ENCODE peak calls at places on chromosomes 11 and 22, in seven cellular contexts. H is kidney, L is brain microvascular endothelial cell, E is astrocyte, Y is hepatocyte, Z is pancreas, M is epithelial cell of esophagus. X is an unnamed sample.

GRCh38 chr22:27913162-27913741 is 5.8 kb downstream of the PITPNB start:
- DNase-seq in M (no peak), Y (peak; percentile 16), L (peak; percentile 9), H (no peak), Z (no peak), E (no peak), X (no peak)

GRCh38 chr22:45880732-45881523 is 96.0 kb downstream of the WNT7B start:
- DNase-seq in L (no peak), Z (peak; percentile 53), Y (no peak), M (no peak), E (no peak), H (peak; percentile 77), X (no peak)

GRCh38 chr11:27353593-27354358 is 9.2 kb downstream of the CCDC34 start:
- DNase-seq in M (peak; percentile 68), Y (no peak), L (no peak), H (no peak), Z (no peak), E (peak; percentile 55), X (no peak)

GRCh38 chr11:17351510-17352176 is at the start of gene NCR3LG1:
- DNase-seq in H (peak; percentile 84), Z (peak; percentile 63), L (peak; percentile 52), E (peak; percentile 53), M (peak; percentile 68), Y (peak; percentile 86), X (peak; percentile 5)

GRCh38 chr11:3840289-3840869 is 380 bp downstream of the RHOG start:
- DNase-seq in Z (no peak), E (no peak), H (peak; percentile 82), M (no peak), L (no peak), Y (peak; percentile 23), X (no peak)

GRCh38 chr22:25563757-25564319 is 637 bp upstream of the GRK3 start:
- DNase-seq in L (no peak), Y (peak; percentile 41), M (peak; percentile 33), E (no peak), Z (no peak), H (no peak), X (no peak)

GRCh38 chr11:1304376-1304775 is 5.1 kb downstream of the TOLLIP start:
- DNase-seq in Y (peak; percentile 80), L (no peak), H (peak; percentile 79), E (no peak), Z (peak; percentile 83), M (no peak), X (no peak)

GRCh38 chr11:44427432-44427831 is 117.5 kb upstream of the ALX4 start:
- DNase-seq in M (no peak), E (no peak), H (no peak), Z (no peak), Y (no peak), L (no peak), X (no peak)

GRCh38 chr22:48740086-48740730 is 1087.5 kb downstream of the BRD1 start:
- DNase-seq in E (no peak), M (no peak), Y (peak; percentile 37), L (no peak), Z (no peak), H (peak; percentile 57), X (no peak)

GRCh38 chr11:106459135-106459534 is 381.7 kb downstream of the AASDHPPT start:
- DNase-seq in E (peak; percentile 73), L (no peak), M (no peak), Z (no peak), Y (no peak), H (no peak), X (no peak)

GRCh38 chr11:35932641-35933571 is 11.0 kb upstream of the LDLRAD3 start:
- DNase-seq in Z (no peak), M (peak; percentile 83), H (no peak), Y (no peak), L (peak; percentile 11), E (no peak), X (no peak)

GRCh38 chr22:44702479-44703219 is 645 bp downstream of the PRR5 start:
- DNase-seq in Y (peak; percentile 81), L (peak; percentile 17), Z (peak; percentile 85), M (peak; percentile 41), H (no peak), E (peak; percentile 30), X (no peak)

GRCh38 chr11:61787928-61788491 is 4.4 kb downstream of the TMEM258 start:
- DNase-seq in Z (no peak), H (peak; percentile 44), M (peak; percentile 56), Y (peak; percentile 90), L (peak; percentile 59), E (peak; percentile 26), X (no peak)

GRCh38 chr22:50712341-50713007 is 25.5 kb upstream of the ACR start:
- DNase-seq in L (no peak), H (no peak), Y (no peak), M (no peak), Z (peak; percentile 40), E (no peak), X (no peak)

GRCh38 chr11:45918331-45918941 is 759 bp upstream of the PEX16 start:
- DNase-seq in H (peak; percentile 92), M (peak; percentile 78), Y (peak; percentile 84), L (peak; percentile 62), E (peak; percentile 44), Z (peak; percentile 93), X (no peak)

GRCh38 chr11:102196816-102197215 is 86.6 kb downstream of the YAP1 start:
- DNase-seq in L (no peak), Y (no peak), M (peak; percentile 32), E (no peak), H (no peak), Z (no peak), X (no peak)

GRCh38 chr11:61041755-61042518 is 60.4 kb upstream of the CD5 start:
- DNase-seq in Y (peak; percentile 69), Z (no peak), L (peak; percentile 5), M (no peak), H (peak; percentile 81), E (no peak), X (no peak)

GRCh38 chr11:64713031-64713780 is 9.8 kb downstream of the NRXN2 start:
- DNase-seq in Z (no peak), L (no peak), H (peak; percentile 78), M (peak; percentile 77), Y (peak; percentile 83), E (peak; percentile 22), X (no peak)

GRCh38 chr11:22512457-22512856 is 113.2 kb downstream of the FANCF start:
- DNase-seq in E (peak; percentile 37), M (no peak), L (no peak), H (no peak), Z (no peak), Y (no peak), X (no peak)

DNA sequence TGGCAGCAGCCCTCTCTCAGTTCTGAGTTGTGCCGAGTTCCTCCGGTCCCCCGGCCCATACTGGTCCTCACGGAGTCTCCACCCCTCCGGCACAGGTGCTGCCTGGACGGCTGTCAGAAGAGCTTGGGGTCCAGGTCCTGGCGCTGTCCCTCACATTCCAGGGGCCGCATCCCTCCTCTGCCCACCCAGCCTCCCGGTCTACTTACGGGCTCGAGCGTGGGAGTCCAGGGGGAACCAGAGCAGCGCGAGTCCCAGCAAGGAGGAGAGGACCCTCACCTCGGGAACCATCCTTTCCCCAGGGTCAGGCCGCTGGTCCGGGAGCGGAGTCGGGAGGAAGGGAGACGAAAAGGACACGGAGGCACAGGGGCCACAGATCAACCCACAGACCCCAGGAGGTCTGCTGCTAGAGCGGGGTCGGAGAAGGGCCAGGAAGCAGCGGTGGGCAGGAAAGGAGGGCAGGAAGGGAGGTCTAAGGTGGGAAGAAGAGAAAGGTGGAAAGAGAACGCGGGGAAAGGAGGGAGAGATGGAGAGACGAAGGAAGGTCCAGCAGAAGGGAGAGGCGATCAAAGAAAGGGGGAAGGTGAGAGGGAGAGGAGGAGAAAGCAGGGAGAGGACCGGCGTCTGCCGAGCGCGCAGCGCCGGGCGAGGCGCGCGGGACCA is 495 bp downstream of the CHRDL2 start:
- DNase-seq in L (no peak), H (no peak), E (no peak), M (no peak), Y (no peak), Z (peak; percentile 60), X (no peak)
- H3K4me3 ChIP-seq in L (no peak overlapping the region), H (no peak overlapping the region), E (no peak overlapping the region), M (no peak overlapping the region), Y (no peak overlapping the region), Z (no peak overlapping the region), X (no peak overlapping the region)

GRCh38 chr11:96567667-96568066 is 177.9 kb downstream of the JRKL start:
- DNase-seq in Y (no peak), H (no peak), E (no peak), M (no peak), L (no peak), Z (no peak), X (no peak)

DNA sequence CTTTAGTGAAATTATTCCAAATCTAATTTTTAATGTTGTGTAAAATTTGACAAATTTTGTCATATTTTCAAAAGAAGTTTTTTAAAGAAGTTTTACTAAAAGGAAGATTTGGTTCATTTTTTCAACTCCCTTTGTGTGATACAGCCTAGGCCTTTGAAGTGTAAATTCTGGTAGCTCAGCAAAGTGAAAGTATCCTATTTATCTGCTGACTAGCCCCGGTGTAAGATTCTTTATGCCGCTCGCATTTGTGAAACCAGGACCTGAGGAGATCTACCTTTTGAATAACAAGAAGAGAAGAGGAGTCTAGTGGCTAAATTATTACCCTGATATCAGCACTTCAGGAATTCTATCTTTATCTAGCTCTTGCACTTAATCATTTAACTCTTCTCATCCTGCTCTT is 177.4 kb downstream of the JRKL start:
- DNase-seq in Y (no peak), H (no peak), E (no peak), M (no peak), Z (no peak), L (no peak), X (no peak)
- H3K4me3 ChIP-seq in Y (no peak overlapping the region), H (peak overlapping the region; percentile 23), E (peak overlapping the region; percentile 5), M (no peak overlapping the region), Z (no peak overlapping the region), L (peak overlapping the region; percentile 3), X (no peak overlapping the region)

GRCh38 chr11:113907681-113908080 is 3.1 kb downstream of the HTR3B start:
- DNase-seq in E (no peak), Y (no peak), Z (no peak), H (no peak), L (no peak), M (no peak), X (no peak)

GRCh38 chr11:113906515-113906914 is 1.9 kb downstream of the HTR3B start:
- DNase-seq in M (no peak), H (no peak), E (no peak), Y (peak; percentile 60), L (no peak), Z (no peak), X (no peak)

GRCh38 chr11:113906038-113906437 is 1.4 kb downstream of the HTR3B start:
- DNase-seq in Z (no peak), E (no peak), M (peak; percentile 63), L (no peak), Y (peak; percentile 85), H (no peak), X (peak; percentile 5)

GRCh38 chr11:113907155-113907554 is 2.6 kb downstream of the HTR3B start:
- DNase-seq in E (no peak), Y (no peak), M (no peak), Z (no peak), L (no peak), H (no peak), X (no peak)

GRCh38 chr11:113908107-113908506 is 3.5 kb downstream of the HTR3B start:
- DNase-seq in H (no peak), Z (no peak), M (no peak), E (no peak), L (no peak), Y (no peak), X (no peak)
- H3K4me3 ChIP-seq in H (no peak overlapping the region), Z (no peak overlapping the region), M (no peak overlapping the region), E (no peak overlapping the region), L (no peak overlapping the region), Y (no peak overlapping the region), X (no peak overlapping the region)

DNA sequence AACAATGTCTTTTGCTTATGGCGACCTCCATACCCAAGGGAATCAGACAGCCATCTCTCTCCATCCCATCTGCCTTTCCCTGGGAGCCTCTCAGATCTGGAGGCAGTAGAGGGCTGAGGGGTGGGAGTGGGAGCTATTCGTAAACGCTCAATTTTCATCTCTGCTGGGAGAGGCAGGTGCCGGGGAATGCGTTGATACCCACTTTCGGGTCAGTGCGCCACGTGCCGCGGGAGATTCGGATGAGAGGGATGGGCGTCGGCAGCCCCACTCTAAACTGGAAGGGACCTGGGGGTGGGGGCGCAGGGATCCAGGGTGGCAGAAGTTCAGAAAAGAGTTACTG is 1.4 kb downstream of the ADAMTS8 start:
- DNase-seq in Z (no peak), E (no peak), Y (no peak), L (no peak), M (no peak), H (no peak), X (no peak)
- H3K4me3 ChIP-seq in Z (no peak overlapping the region), E (no peak overlapping the region), Y (no peak overlapping the region), L (no peak overlapping the region), M (no peak overlapping the region), H (no peak overlapping the region), X (no peak overlapping the region)

X was measured in BJ.